ENCODE peak calls at places on chromosomes 6 and 20, in five cellular contexts. I is KBM-7; X is effector memory CD4-positive, alpha-beta T cell; T is stimulated activated CD4-positive, alpha-beta T cell treated with anti-CD3 and anti-CD28 coated beads, Interleukin-4, amount 100 ng/mL, for 4 hours; S is activated CD8-positive, alpha-beta memory T cell treated with anti-CD3 and anti-CD28 coated beads for 4 hours. O is an unnamed sample.

GRCh38 chr6:108222064-108222463 is 38.8 kb downstream of the SNX3 start:
- DNase-seq in I (no peak), X (no peak), T (no peak), S (no peak), O (no peak)

GRCh38 chr6:82248233-82248735 is 740 bp upstream of the IBTK start:
- DNase-seq in I (no peak), X (no peak), T (no peak), S (no peak), O (peak)

GRCh38 chr6:26199773-26200728 is 112.8 kb downstream of the HFE start:
- DNase-seq in I (no peak), X (no peak), T (no peak), S (no peak), O (peak)

GRCh38 chr20:50380697-50381040 is 129.5 kb upstream of the PTPN1 start:
- DNase-seq in I (no peak), X (no peak), T (no peak), S (no peak), O (no peak)

GRCh38 chr6:75065524-75065923 is 140.3 kb downstream of the COL12A1 start:
- DNase-seq in I (peak), X (no peak), T (no peak), S (no peak), O (peak)

GRCh38 chr20:35387334-35387733 is 24.4 kb downstream of the UQCC1 start:
- DNase-seq in I (no peak), X (no peak), T (no peak), S (no peak), O (no peak)

GRCh38 chr6:83852528-83853177 is 507 bp upstream of the RIPPLY2 start:
- DNase-seq in I (no peak), X (no peak), T (no peak), S (no peak), O (no peak)

GRCh38 chr20:59604770-59605665 is 678 bp downstream of the PHACTR3 start:
- DNase-seq in I (no peak), X (no peak), T (no peak), S (no peak), O (peak)

GRCh38 chr6:33694401-33694931 is 17.0 kb downstream of the UQCC2 start:
- DNase-seq in I (no peak), X (peak), T (peak), S (peak), O (no peak)

GRCh38 chr20:10414982-10415650 is 18.9 kb downstream of the MKKS start:
- DNase-seq in I (no peak), X (no peak), T (no peak), S (no peak), O (no peak)

GRCh38 chr6:158782432-158783166 is 36.6 kb downstream of the EZR start:
- DNase-seq in I (no peak), X (no peak), T (no peak), S (no peak), O (no peak)

GRCh38 chr6:165308926-165309731 is at the start of gene C6orf118:
- DNase-seq in I (peak), X (no peak), T (no peak), S (no peak), O (peak)

GRCh38 chr6:16157909-16158308 is 29.0 kb downstream of the MYLIP start:
- DNase-seq in I (peak), X (no peak), T (no peak), S (no peak), O (no peak)

GRCh38 chr6:169062272-169062671 is 191.4 kb downstream of the THBS2 start:
- DNase-seq in I (no peak), X (no peak), T (no peak), S (no peak), O (no peak)

GRCh38 chr6:141562181-141562800 is 570.4 kb upstream of the GJE1 start:
- DNase-seq in I (peak), X (no peak), T (no peak), S (no peak), O (peak)